ENCODE peak calls at places on chromosomes 13 and 19, in eight cellular contexts. A, F, H, J, O, I, Y and W are unnamed samples.

GRCh38 chr19:21604351-21604926 is 99.0 kb downstream of the ZNF429 start:
- DNase-seq in A (peak), F (peak), H (no peak), J (peak), O (no peak), I (peak), Y (no peak), W (no peak)

GRCh38 chr19:13906525-13906904 is 514 bp downstream of the CC2D1A start:
- DNase-seq in A (no peak), F (peak), H (peak), J (peak), O (no peak), I (peak), Y (peak), W (no peak)

GRCh38 chr19:7340959-7341837 is 7.5 kb upstream of the ARHGEF18 start:
- DNase-seq in A (peak), F (peak), H (peak), J (peak), O (peak), I (peak), Y (peak), W (peak)

GRCh38 chr19:57302727-57303401 is 17.4 kb upstream of the ZNF543 start:
- DNase-seq in A (no peak), F (no peak), H (no peak), J (no peak), O (no peak), I (no peak), Y (no peak), W (no peak)

GRCh38 chr19:33324628-33325027 is 22.3 kb upstream of the CEBPA start:
- DNase-seq in A (no peak), F (no peak), H (no peak), J (peak), O (no peak), I (no peak), Y (no peak), W (no peak)

GRCh38 chr19:45939792-45940514 is 25.4 kb upstream of the NANOS2 start:
- DNase-seq in A (no peak), F (no peak), H (no peak), J (no peak), O (no peak), I (no peak), Y (no peak), W (no peak)

GRCh38 chr19:46115396-46116109 is 8.9 kb downstream of the IGFL3 start:
- DNase-seq in A (peak), F (peak), H (peak), J (no peak), O (no peak), I (no peak), Y (no peak), W (no peak)

GRCh38 chr13:110637747-110638146 is 22.4 kb downstream of the NAXD start:
- DNase-seq in A (no peak), F (no peak), H (no peak), J (no peak), O (no peak), I (no peak), Y (no peak), W (no peak)

GRCh38 chr19:3691726-3692125 is 8.5 kb downstream of the PIP5K1C start:
- DNase-seq in A (no peak), F (no peak), H (no peak), J (no peak), O (no peak), I (no peak), Y (no peak), W (no peak)

GRCh38 chr19:13881231-13881691 is 4.3 kb downstream of the NANOS3 start:
- DNase-seq in A (no peak), F (peak), H (no peak), J (no peak), O (no peak), I (peak), Y (no peak), W (no peak)

GRCh38 chr13:49097374-49097773 is 121.7 kb downstream of the FNDC3A start:
- DNase-seq in A (no peak), F (no peak), H (no peak), J (no peak), O (no peak), I (no peak), Y (no peak), W (no peak)

GRCh38 chr13:107590556-107590955 is 624.8 kb downstream of the LIG4 start:
- DNase-seq in A (no peak), F (no peak), H (no peak), J (no peak), O (no peak), I (no peak), Y (no peak), W (no peak)

GRCh38 chr19:7619671-7620441 is 9.5 kb downstream of the XAB2 start:
- DNase-seq in A (no peak), F (no peak), H (no peak), J (no peak), O (no peak), I (no peak), Y (no peak), W (no peak)

GRCh38 chr13:26485786-26486185 is 71.7 kb upstream of the WASF3 start:
- DNase-seq in A (no peak), F (no peak), H (no peak), J (no peak), O (no peak), I (no peak), Y (no peak), W (no peak)

GRCh38 chr13:25930655-25931054 is 121.2 kb downstream of the SHISA2 start:
- DNase-seq in A (no peak), F (no peak), H (no peak), J (no peak), O (no peak), I (no peak), Y (no peak), W (no peak)

GRCh38 chr19:778910-779653 is 18.2 kb upstream of the PTBP1 start:
- DNase-seq in A (peak), F (no peak), H (no peak), J (no peak), O (peak), I (no peak), Y (no peak), W (no peak)

GRCh38 chr13:111187879-111188643 is 73.0 kb downstream of the ARHGEF7 start:
- DNase-seq in A (no peak), F (no peak), H (peak), J (no peak), O (no peak), I (peak), Y (no peak), W (no peak)

GRCh38 chr19:3969435-3970312 is 1.2 kb downstream of the DAPK3 start:
- DNase-seq in A (peak), F (no peak), H (no peak), J (no peak), O (no peak), I (no peak), Y (no peak), W (no peak)

GRCh38 chr13:91045351-91046034 is 302.0 kb upstream of the MIR17HG start:
- DNase-seq in A (peak), F (no peak), H (peak), J (no peak), O (no peak), I (no peak), Y (no peak), W (no peak)